ENCODE peak calls at places on chromosomes 13 and 19, in eight cellular contexts. One of them, this sample, is unnamed.

GRCh38 chr19:51714848-51715247 is 8.9 kb downstream of the HAS1 start:
- DNase-seq in dorsolateral prefrontal cortex: no peak
- DNase-seq in AG04449: no peak
- DNase-seq in cardiac muscle cell: peak; percentile 42
- DNase-seq in endothelial cell: no peak
- DNase-seq in A673: no peak
- DNase-seq in A549: no peak
- DNase-seq in GM12864: no peak
- DNase-seq in this sample: no peak

GRCh38 chr13:59497845-59498244 is 665.9 kb downstream of the DIAPH3 start:
- DNase-seq in AG04449: no peak
- DNase-seq in A549: no peak
- DNase-seq in cardiac muscle cell: no peak
- DNase-seq in A673: no peak
- DNase-seq in dorsolateral prefrontal cortex: no peak
- DNase-seq in endothelial cell: no peak
- DNase-seq in GM12864: no peak
- DNase-seq in this sample: no peak

GRCh38 chr19:1883784-1884183 is 1.5 kb downstream of the ABHD17A start:
- DNase-seq in A673: no peak
- DNase-seq in cardiac muscle cell: no peak
- DNase-seq in dorsolateral prefrontal cortex: no peak
- DNase-seq in GM12864: no peak
- DNase-seq in AG04449: no peak
- DNase-seq in endothelial cell: no peak
- DNase-seq in A549: no peak
- DNase-seq in this sample: no peak

GRCh38 chr19:35216833-35217707 is 11.5 kb downstream of the FAM187B start:
- DNase-seq in A549: no peak
- DNase-seq in cardiac muscle cell: no peak
- DNase-seq in AG04449: no peak
- DNase-seq in A673: no peak
- DNase-seq in GM12864: no peak
- DNase-seq in dorsolateral prefrontal cortex: no peak
- DNase-seq in endothelial cell: no peak
- DNase-seq in this sample: no peak

GRCh38 chr13:110661256-110661655 is 44.7 kb downstream of the CARS2 start:
- DNase-seq in A549: no peak
- DNase-seq in dorsolateral prefrontal cortex: no peak
- DNase-seq in GM12864: no peak
- DNase-seq in endothelial cell: no peak
- DNase-seq in AG04449: no peak
- DNase-seq in cardiac muscle cell: peak; percentile 21
- DNase-seq in A673: no peak
- DNase-seq in this sample: no peak

GRCh38 chr13:29162638-29163037 is 342.5 kb downstream of the MTUS2 start:
- DNase-seq in A549: no peak
- DNase-seq in AG04449: peak; percentile 38
- DNase-seq in cardiac muscle cell: no peak
- DNase-seq in GM12864: no peak
- DNase-seq in dorsolateral prefrontal cortex: no peak
- DNase-seq in endothelial cell: no peak
- DNase-seq in A673: no peak
- DNase-seq in this sample: no peak

GRCh38 chr13:109274188-109274821 is 512.1 kb downstream of the IRS2 start:
- DNase-seq in GM12864: no peak
- DNase-seq in endothelial cell: no peak
- DNase-seq in dorsolateral prefrontal cortex: no peak
- DNase-seq in AG04449: no peak
- DNase-seq in A673: peak; percentile 43
- DNase-seq in cardiac muscle cell: peak; percentile 79
- DNase-seq in A549: no peak
- DNase-seq in this sample: no peak

GRCh38 chr19:45507864-45508680 is 793 bp downstream of the VASP start:
- DNase-seq in GM12864: no peak
- DNase-seq in A673: peak; percentile 48
- DNase-seq in endothelial cell: peak; percentile 70
- DNase-seq in AG04449: no peak
- DNase-seq in dorsolateral prefrontal cortex: no peak
- DNase-seq in cardiac muscle cell: no peak
- DNase-seq in A549: no peak
- DNase-seq in this sample: peak; percentile 62

GRCh38 chr13:112248406-112248760 is 127.8 kb upstream of the SPACA7 start:
- DNase-seq in AG04449: no peak
- DNase-seq in cardiac muscle cell: no peak
- DNase-seq in endothelial cell: no peak
- DNase-seq in A673: no peak
- DNase-seq in A549: no peak
- DNase-seq in GM12864: no peak
- DNase-seq in dorsolateral prefrontal cortex: no peak
- DNase-seq in this sample: no peak

GRCh38 chr19:29372461-29372860 is 153.3 kb upstream of the VSTM2B start:
- DNase-seq in endothelial cell: no peak
- DNase-seq in dorsolateral prefrontal cortex: no peak
- DNase-seq in GM12864: no peak
- DNase-seq in A673: no peak
- DNase-seq in A549: no peak
- DNase-seq in cardiac muscle cell: no peak
- DNase-seq in AG04449: no peak
- DNase-seq in this sample: no peak

GRCh38 chr19:57613941-57614743 is at the start of gene ZNF134:
- DNase-seq in A673: peak; percentile 96
- DNase-seq in AG04449: peak; percentile 29
- DNase-seq in GM12864: peak; percentile 83
- DNase-seq in A549: peak; percentile 95
- DNase-seq in cardiac muscle cell: peak; percentile 92
- DNase-seq in endothelial cell: peak; percentile 86
- DNase-seq in dorsolateral prefrontal cortex: peak; percentile 94
- DNase-seq in this sample: peak; percentile 89

GRCh38 chr13:34369925-34370324 is 552.0 kb downstream of the RFC3 start:
- DNase-seq in A673: no peak
- DNase-seq in cardiac muscle cell: no peak
- DNase-seq in endothelial cell: no peak
- DNase-seq in A549: no peak
- DNase-seq in dorsolateral prefrontal cortex: no peak
- DNase-seq in AG04449: no peak
- DNase-seq in GM12864: no peak
- DNase-seq in this sample: no peak

GRCh38 chr13:34044041-34044440 is 226.1 kb downstream of the RFC3 start:
- DNase-seq in AG04449: peak; percentile 79
- DNase-seq in A673: no peak
- DNase-seq in GM12864: no peak
- DNase-seq in endothelial cell: no peak
- DNase-seq in A549: no peak
- DNase-seq in cardiac muscle cell: peak; percentile 41
- DNase-seq in dorsolateral prefrontal cortex: no peak
- DNase-seq in this sample: no peak

GRCh38 chr13:52353116-52353718 is 52.8 kb downstream of the THSD1 start:
- DNase-seq in GM12864: no peak
- DNase-seq in AG04449: no peak
- DNase-seq in A549: no peak
- DNase-seq in A673: no peak
- DNase-seq in dorsolateral prefrontal cortex: no peak
- DNase-seq in endothelial cell: no peak
- DNase-seq in cardiac muscle cell: peak; percentile 49
- DNase-seq in this sample: no peak

GRCh38 chr13:33683376-33683775 is 134.6 kb upstream of the RFC3 start:
- DNase-seq in A549: no peak
- DNase-seq in cardiac muscle cell: no peak
- DNase-seq in endothelial cell: no peak
- DNase-seq in A673: no peak
- DNase-seq in GM12864: no peak
- DNase-seq in dorsolateral prefrontal cortex: no peak
- DNase-seq in AG04449: no peak
- DNase-seq in this sample: no peak

GRCh38 chr13:54484166-54484565 is 1455.6 kb downstream of the OLFM4 start:
- DNase-seq in A673: no peak
- DNase-seq in AG04449: no peak
- DNase-seq in cardiac muscle cell: no peak
- DNase-seq in endothelial cell: no peak
- DNase-seq in A549: no peak
- DNase-seq in dorsolateral prefrontal cortex: no peak
- DNase-seq in GM12864: no peak
- DNase-seq in this sample: no peak

GRCh38 chr19:16062789-16063188 is 13.5 kb upstream of the TPM4 start:
- DNase-seq in A673: peak; percentile 70
- DNase-seq in cardiac muscle cell: peak; percentile 56
- DNase-seq in AG04449: no peak
- DNase-seq in dorsolateral prefrontal cortex: no peak
- DNase-seq in endothelial cell: peak; percentile 58
- DNase-seq in A549: no peak
- DNase-seq in GM12864: no peak
- DNase-seq in this sample: peak; percentile 67

GRCh38 chr13:112748947-112749346 is 59.1 kb downstream of the ATP11A start:
- DNase-seq in AG04449: no peak
- DNase-seq in A673: no peak
- DNase-seq in dorsolateral prefrontal cortex: peak; percentile 83
- DNase-seq in A549: no peak
- DNase-seq in endothelial cell: no peak
- DNase-seq in GM12864: no peak
- DNase-seq in cardiac muscle cell: peak; percentile 25
- DNase-seq in this sample: no peak

GRCh38 chr13:36907801-36908200 is 12.2 kb downstream of the SMAD9 start:
- DNase-seq in dorsolateral prefrontal cortex: no peak
- DNase-seq in GM12864: no peak
- DNase-seq in A673: no peak
- DNase-seq in A549: no peak
- DNase-seq in AG04449: no peak
- DNase-seq in endothelial cell: no peak
- DNase-seq in cardiac muscle cell: no peak
- DNase-seq in this sample: no peak

DNA sequence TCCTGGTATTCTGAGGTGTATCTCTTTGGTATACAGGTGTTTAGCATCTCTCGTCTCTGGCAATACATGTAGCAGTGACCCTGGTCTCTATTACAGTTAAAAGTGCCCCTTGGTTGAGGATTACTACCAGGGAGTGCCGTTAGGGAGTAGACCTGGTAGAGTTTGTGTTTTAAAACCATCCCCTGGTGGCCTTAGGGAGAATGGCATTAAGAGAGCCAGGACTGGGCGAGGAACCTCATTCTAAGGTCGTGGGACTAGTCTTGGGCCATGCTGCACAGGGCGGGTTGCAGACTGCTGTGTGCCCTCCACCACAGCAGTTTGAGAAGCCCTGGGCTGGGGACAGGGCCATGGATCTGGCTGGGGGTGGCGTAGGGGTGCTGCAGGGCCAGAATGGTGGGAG is 35.0 kb downstream of the B3GLCT start:
- DNase-seq in GM12864: no peak
- DNase-seq in cardiac muscle cell: peak; percentile 18
- DNase-seq in dorsolateral prefrontal cortex: no peak
- DNase-seq in AG04449: no peak
- DNase-seq in A673: peak; percentile 11
- DNase-seq in A549: peak; percentile 5
- DNase-seq in endothelial cell: no peak
- DNase-seq in this sample: no peak
- TF ChIP-seq CTCF in GM12864: peak; percentile 41
- TF ChIP-seq CTCF in cardiac muscle cell: peak; percentile 41
- TF ChIP-seq CTCF in dorsolateral prefrontal cortex: no peak
- TF ChIP-seq CTCF in AG04449: peak; percentile 35
- TF ChIP-seq CTCF in A673: peak; percentile 25
- TF ChIP-seq CTCF in A549: no peak
- TF ChIP-seq CTCF in endothelial cell: peak; percentile 44
- TF ChIP-seq CTCF in this sample: peak; percentile 27

GRCh38 chr13:103539265-103539664 is 473.0 kb upstream of the SLC10A2 start:
- DNase-seq in AG04449: no peak
- DNase-seq in endothelial cell: peak; percentile 5
- DNase-seq in GM12864: no peak
- DNase-seq in A673: no peak
- DNase-seq in A549: no peak
- DNase-seq in cardiac muscle cell: no peak
- DNase-seq in dorsolateral prefrontal cortex: peak; percentile 40
- DNase-seq in this sample: peak; percentile 56
- TF ChIP-seq CTCF in AG04449: no peak
- TF ChIP-seq CTCF in endothelial cell: no peak
- TF ChIP-seq CTCF in GM12864: no peak
- TF ChIP-seq CTCF in A673: no peak
- TF ChIP-seq CTCF in A549: no peak
- TF ChIP-seq CTCF in cardiac muscle cell: no peak
- TF ChIP-seq CTCF in dorsolateral prefrontal cortex: no peak
- TF ChIP-seq CTCF in this sample: no peak

GRCh38 chr13:106083620-106084350 is 451.7 kb downstream of the EFNB2 start:
- DNase-seq in A673: peak; percentile 5
- DNase-seq in AG04449: no peak
- DNase-seq in dorsolateral prefrontal cortex: no peak
- DNase-seq in A549: no peak
- DNase-seq in GM12864: no peak
- DNase-seq in cardiac muscle cell: peak; percentile 62
- DNase-seq in endothelial cell: peak; percentile 31
- DNase-seq in this sample: no peak
- TF ChIP-seq CTCF in A673: peak; percentile 38
- TF ChIP-seq CTCF in AG04449: peak; percentile 43
- TF ChIP-seq CTCF in dorsolateral prefrontal cortex: peak; percentile 69
- TF ChIP-seq CTCF in A549: peak; percentile 43
- TF ChIP-seq CTCF in GM12864: peak; percentile 31
- TF ChIP-seq CTCF in cardiac muscle cell: peak; percentile 86
- TF ChIP-seq CTCF in endothelial cell: peak; percentile 33
- TF ChIP-seq CTCF in this sample: no peak

GRCh38 chr19:4691383-4691782 is 21.2 kb upstream of the MYDGF start:
- DNase-seq in cardiac muscle cell: no peak
- DNase-seq in A673: no peak
- DNase-seq in AG04449: no peak
- DNase-seq in dorsolateral prefrontal cortex: no peak
- DNase-seq in GM12864: no peak
- DNase-seq in A549: no peak
- DNase-seq in endothelial cell: no peak
- DNase-seq in this sample: no peak

GRCh38 chr19:4692275-4693077 is 22.3 kb upstream of the MYDGF start:
- DNase-seq in A673: no peak
- DNase-seq in AG04449: no peak
- DNase-seq in GM12864: no peak
- DNase-seq in endothelial cell: no peak
- DNase-seq in A549: no peak
- DNase-seq in dorsolateral prefrontal cortex: no peak
- DNase-seq in cardiac muscle cell: no peak
- DNase-seq in this sample: no peak

GRCh38 chr19:4688587-4688986 is 18.4 kb upstream of the MYDGF start:
- DNase-seq in A673: no peak
- DNase-seq in GM12864: no peak
- DNase-seq in A549: no peak
- DNase-seq in AG04449: no peak
- DNase-seq in dorsolateral prefrontal cortex: no peak
- DNase-seq in endothelial cell: no peak
- DNase-seq in cardiac muscle cell: no peak
- DNase-seq in this sample: no peak

GRCh38 chr19:4689403-4689802 is 19.3 kb upstream of the MYDGF start:
- DNase-seq in cardiac muscle cell: no peak
- DNase-seq in GM12864: no peak
- DNase-seq in endothelial cell: no peak
- DNase-seq in A673: no peak
- DNase-seq in A549: no peak
- DNase-seq in AG04449: no peak
- DNase-seq in dorsolateral prefrontal cortex: no peak
- DNase-seq in this sample: no peak

DNA sequence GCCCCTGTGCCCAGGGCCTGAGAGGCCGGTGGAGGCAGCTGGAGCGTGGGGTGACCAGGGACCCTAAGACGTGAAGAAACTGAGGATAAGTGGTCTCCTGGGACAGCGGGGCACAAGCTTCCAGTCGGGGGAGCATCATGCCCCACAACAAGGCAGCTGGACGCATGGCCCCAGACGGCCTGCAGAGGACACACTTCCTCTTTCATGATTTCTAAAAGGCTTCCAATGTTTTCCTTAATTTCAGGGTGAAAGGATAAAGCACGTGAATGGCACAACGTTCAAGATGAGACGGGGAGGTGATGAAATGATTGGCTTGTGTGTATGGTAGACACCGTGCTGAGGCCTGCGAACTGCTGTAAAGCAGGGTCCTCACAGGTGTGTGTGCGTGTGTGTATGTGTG is 20.2 kb upstream of the MYDGF start:
- DNase-seq in A549: no peak
- DNase-seq in cardiac muscle cell: no peak
- DNase-seq in endothelial cell: no peak
- DNase-seq in GM12864: no peak
- DNase-seq in A673: no peak
- DNase-seq in AG04449: no peak
- DNase-seq in dorsolateral prefrontal cortex: no peak
- DNase-seq in this sample: no peak
- TF ChIP-seq CTCF in A549: no peak
- TF ChIP-seq CTCF in cardiac muscle cell: no peak
- TF ChIP-seq CTCF in endothelial cell: no peak
- TF ChIP-seq CTCF in GM12864: no peak
- TF ChIP-seq CTCF in A673: no peak
- TF ChIP-seq CTCF in AG04449: no peak
- TF ChIP-seq CTCF in dorsolateral prefrontal cortex: no peak
- TF ChIP-seq CTCF in this sample: no peak